ENCODE peak calls at places on chromosomes 16 and 17, in nine cellular contexts. O is NCI-H345; K is K562; V is NCI-H187; Q is PC-3; E is left ventricle myocardium superior; T is thyroid gland; L is astrocyte of the cerebellum; S is naive thymus-derived CD8-positive, alpha-beta T cell. X is an unnamed sample.

GRCh38 chr17:75242461-75243042 is 18.9 kb downstream of the GGA3 start:
- DNase-seq in O (no peak), K (no peak), V (no peak), Q (no peak), E (no peak), T (no peak), L (no peak), S (no peak), X (no peak)

GRCh38 chr16:8986818-8987191 is 23.1 kb upstream of the USP7 start:
- DNase-seq in O (no peak), K (no peak), V (no peak), Q (no peak), E (no peak), T (no peak), L (no peak), S (no peak), X (no peak)

GRCh38 chr17:4948997-4949320 is 629 bp upstream of the PFN1 start:
- DNase-seq in O (peak; percentile 86), K (peak; percentile 84), V (peak; percentile 33), Q (peak; percentile 85), E (peak; percentile 93), T (peak; percentile 82), L (peak; percentile 63), S (peak; percentile 85), X (peak; percentile 95)

GRCh38 chr17:44005865-44006580 is 1.6 kb downstream of the NAGS start:
- DNase-seq in O (peak; percentile 45), K (no peak), V (no peak), Q (peak; percentile 82), E (peak; percentile 56), T (peak; percentile 86), L (no peak), S (no peak), X (peak; percentile 66)

GRCh38 chr16:1309888-1310831 is 724 bp downstream of the UBE2I start:
- DNase-seq in O (no peak), K (peak; percentile 67), V (no peak), Q (no peak), E (peak; percentile 75), T (peak; percentile 58), L (peak; percentile 13), S (peak; percentile 71), X (peak; percentile 79)

GRCh38 chr17:80717661-80718060 is 173.0 kb downstream of the RPTOR start:
- DNase-seq in O (peak; percentile 45), K (no peak), V (peak; percentile 84), Q (no peak), E (no peak), T (no peak), L (no peak), S (no peak), X (no peak)

GRCh38 chr16:4081577-4082021 is 34.6 kb downstream of the ADCY9 start:
- DNase-seq in O (no peak), K (no peak), V (no peak), Q (no peak), E (no peak), T (no peak), L (no peak), S (peak; percentile 81), X (peak; percentile 59)

GRCh38 chr17:78235885-78236284 is 4.5 kb downstream of the TMEM235 start:
- DNase-seq in O (no peak), K (no peak), V (no peak), Q (no peak), E (no peak), T (no peak), L (no peak), S (no peak), X (no peak)

GRCh38 chr16:68645494-68646388 is 631 bp downstream of the CDH3 start:
- DNase-seq in O (peak; percentile 13), K (no peak), V (no peak), Q (no peak), E (no peak), T (peak; percentile 12), L (no peak), S (no peak), X (peak; percentile 13)

GRCh38 chr17:51491416-51491815 is 231.1 kb downstream of the UTP18 start:
- DNase-seq in O (no peak), K (no peak), V (no peak), Q (no peak), E (no peak), T (no peak), L (no peak), S (no peak), X (no peak)

GRCh38 chr16:80981103-80981502 is 25.6 kb downstream of the CMC2 start:
- DNase-seq in O (no peak), K (no peak), V (no peak), Q (no peak), E (no peak), T (no peak), L (no peak), S (no peak), X (no peak)

GRCh38 chr17:42103221-42103954 is 5.1 kb upstream of the ZNF385C start:
- DNase-seq in O (no peak), K (no peak), V (no peak), Q (no peak), E (no peak), T (no peak), L (no peak), S (no peak), X (no peak)

GRCh38 chr17:68326681-68327080 is 35.4 kb downstream of the ARSG start:
- DNase-seq in O (no peak), K (no peak), V (no peak), Q (no peak), E (no peak), T (no peak), L (no peak), S (no peak), X (peak; percentile 38)

GRCh38 chr17:46978489-46979022 is 497 bp downstream of the RPRML start:
- DNase-seq in O (no peak), K (no peak), V (no peak), Q (peak; percentile 19), E (peak; percentile 46), T (no peak), L (no peak), S (no peak), X (peak; percentile 31)

X was measured in GM23248.